ENCODE peak calls at places on chromosomes 4 and X, in four cellular contexts. U is anterior cingulate cortex, L is H54, X is ELR. D is an unnamed sample.

GRCh38 chr4:80027611-80028010 is 45.4 kb downstream of the ANTXR2 start:
- DNase-seq in U (no peak), L (no peak), X (no peak), D (no peak)

GRCh38 chr4:118865091-118865708 is 23.5 kb upstream of the SYNPO2 start:
- DNase-seq in U (no peak), L (no peak), X (peak), D (peak)

GRCh38 chrX:285076-285677 is 4.0 kb downstream of the PLCXD1 start:
- DNase-seq in U (no peak), L (no peak), X (no peak), D (no peak)

GRCh38 chr4:8005814-8006215 is 66.2 kb upstream of the AFAP1 start:
- DNase-seq in U (no peak), L (no peak), X (no peak), D (no peak)

GRCh38 chr4:142840516-142841123 is 5.5 kb downstream of the INPP4B start:
- DNase-seq in U (no peak), L (no peak), X (peak), D (peak)

GRCh38 chr4:153154010-153154975 is 50.0 kb upstream of the TRIM2 start:
- DNase-seq in U (no peak), L (no peak), X (peak), D (peak)

GRCh38 chr4:17817027-17817426 is 6.2 kb downstream of the NCAPG start:
- DNase-seq in U (no peak), L (no peak), X (peak), D (peak)

GRCh38 chr4:167721574-167721973 is 370.8 kb upstream of the ANXA10 start:
- DNase-seq in U (no peak), L (no peak), X (peak), D (no peak)

GRCh38 chrX:119541188-119541587 is 24.0 kb downstream of the STEEP1 start:
- DNase-seq in U (no peak), L (peak), X (peak), D (peak)

GRCh38 chrX:120664081-120664480 is 34.2 kb upstream of the C1GALT1C1 start:
- DNase-seq in U (no peak), L (no peak), X (peak), D (peak)

GRCh38 chr4:139817657-139818452 is 152.2 kb downstream of the MGST2 start:
- DNase-seq in U (no peak), L (no peak), X (no peak), D (peak)

GRCh38 chr4:103996059-103996458 is 276.3 kb upstream of the TACR3 start:
- DNase-seq in U (no peak), L (peak), X (peak), D (no peak)

D was measured in GM23248.